ENCODE peak calls at places on chromosomes 13 and 19, in seven cellular contexts. D is A673, Z is mucosa of descending colon, Q is RWPE1, S is adrenal gland, A is heart left ventricle, B is HepG2. Y is an unnamed sample.

GRCh38 chr13:30429721-30430694 is 7.7 kb downstream of the UBE2L5 start:
- DNase-seq in D (peak), Z (no peak), Q (peak), S (peak), A (no peak), B (no peak), Y (peak)

GRCh38 chr19:56071151-56071550 is 49.9 kb downstream of the ZNF787 start:
- DNase-seq in D (no peak), Z (no peak), Q (no peak), S (no peak), A (no peak), B (peak), Y (no peak)

GRCh38 chr19:17325133-17325532 is 9.5 kb downstream of the ANO8 start:
- DNase-seq in D (no peak), Z (no peak), Q (no peak), S (no peak), A (no peak), B (no peak), Y (no peak)

GRCh38 chr13:104008571-104009435 is 942.6 kb upstream of the SLC10A2 start:
- DNase-seq in D (no peak), Z (no peak), Q (no peak), S (no peak), A (no peak), B (no peak), Y (no peak)

GRCh38 chr13:24267283-24267682 is 42.1 kb upstream of the C1QTNF9 start:
- DNase-seq in D (no peak), Z (no peak), Q (no peak), S (peak), A (peak), B (no peak), Y (no peak)

GRCh38 chr19:28831464-28831863 is 381.5 kb downstream of the UQCRFS1 start:
- DNase-seq in D (no peak), Z (no peak), Q (no peak), S (no peak), A (no peak), B (no peak), Y (no peak)

GRCh38 chr13:79593611-79594275 is 112.8 kb downstream of the NDFIP2 start:
- DNase-seq in D (no peak), Z (no peak), Q (peak), S (no peak), A (no peak), B (no peak), Y (peak)

GRCh38 chr19:29620931-29621351 is 14.9 kb downstream of the POP4 start:
- DNase-seq in D (no peak), Z (no peak), Q (no peak), S (no peak), A (no peak), B (no peak), Y (no peak)

GRCh38 chr19:10238172-10238783 is 7.1 kb upstream of the S1PR2 start:
- DNase-seq in D (no peak), Z (peak), Q (peak), S (peak), A (peak), B (peak), Y (peak)

GRCh38 chr13:60571571-60571970 is 174.6 kb downstream of the TDRD3 start:
- DNase-seq in D (no peak), Z (no peak), Q (no peak), S (no peak), A (no peak), B (no peak), Y (no peak)

GRCh38 chr13:39876258-39876657 is 220.8 kb downstream of the COG6 start:
- DNase-seq in D (peak), Z (no peak), Q (peak), S (no peak), A (no peak), B (no peak), Y (peak)

GRCh38 chr13:98111168-98112098 is 31.5 kb upstream of the FARP1 start:
- DNase-seq in D (no peak), Z (no peak), Q (no peak), S (no peak), A (no peak), B (no peak), Y (no peak)

GRCh38 chr13:40181203-40181845 is 485.1 kb downstream of the FOXO1 start:
- DNase-seq in D (no peak), Z (no peak), Q (no peak), S (no peak), A (no peak), B (peak), Y (no peak)

GRCh38 chr19:10896851-10897526 is 25.6 kb downstream of the CARM1 start:
- DNase-seq in D (no peak), Z (peak), Q (no peak), S (no peak), A (no peak), B (peak), Y (no peak)

GRCh38 chr19:47729468-47729798 is 15.9 kb upstream of the NOP53 start:
- DNase-seq in D (no peak), Z (no peak), Q (peak), S (no peak), A (peak), B (no peak), Y (peak)

GRCh38 chr13:112062047-112062618 is 4.8 kb upstream of the SOX1 start:
- DNase-seq in D (no peak), Z (no peak), Q (no peak), S (no peak), A (no peak), B (no peak), Y (no peak)

GRCh38 chr19:18876865-18877264 is 19.1 kb downstream of the CERS1 start:
- DNase-seq in D (no peak), Z (no peak), Q (no peak), S (no peak), A (no peak), B (no peak), Y (no peak)

GRCh38 chr19:12838182-12838890 is at the start of gene MAST1:
- DNase-seq in D (peak), Z (peak), Q (no peak), S (peak), A (no peak), B (no peak), Y (no peak)

GRCh38 chr13:67369895-67370660 is 139.9 kb upstream of the PCDH9 start:
- DNase-seq in D (no peak), Z (no peak), Q (peak), S (no peak), A (no peak), B (no peak), Y (peak)

GRCh38 chr19:47518139-47518538 is 3.3 kb upstream of the NAPA start:
- DNase-seq in D (no peak), Z (no peak), Q (no peak), S (no peak), A (no peak), B (no peak), Y (no peak)

GRCh38 chr19:7515471-7516226 is at the start of gene ZNF358:
- DNase-seq in D (peak), Z (peak), Q (peak), S (peak), A (peak), B (peak), Y (no peak)

GRCh38 chr19:37654118-37654517 is 1.1 kb downstream of the ZFP30 start:
- DNase-seq in D (peak), Z (no peak), Q (peak), S (no peak), A (no peak), B (no peak), Y (no peak)

GRCh38 chr19:48418317-48419064 is 25.0 kb downstream of the GRIN2D start:
- DNase-seq in D (no peak), Z (no peak), Q (no peak), S (no peak), A (no peak), B (no peak), Y (peak)

GRCh38 chr19:3017923-3018322 is 11.2 kb downstream of the TLE2 start:
- DNase-seq in D (no peak), Z (no peak), Q (no peak), S (no peak), A (no peak), B (no peak), Y (no peak)

GRCh38 chr13:30504081-30504480 is 38.3 kb upstream of the HMGB1 start:
- DNase-seq in D (no peak), Z (no peak), Q (no peak), S (no peak), A (no peak), B (no peak), Y (no peak)

GRCh38 chr19:16908759-16909158 is 20.0 kb downstream of the F2RL3 start:
- DNase-seq in D (no peak), Z (no peak), Q (no peak), S (no peak), A (no peak), B (no peak), Y (no peak)

GRCh38 chr13:65808061-65808460 is 1422.1 kb downstream of the PCDH9 start:
- DNase-seq in D (no peak), Z (no peak), Q (peak), S (no peak), A (no peak), B (no peak), Y (peak)

GRCh38 chr13:41568990-41569387 is 111.6 kb downstream of the RGCC start:
- DNase-seq in D (no peak), Z (no peak), Q (no peak), S (no peak), A (no peak), B (no peak), Y (no peak)

GRCh38 chr19:38135150-38135998 is 88.6 kb downstream of the DPF1 start:
- DNase-seq in D (no peak), Z (no peak), Q (peak), S (no peak), A (no peak), B (no peak), Y (no peak)

GRCh38 chr19:51010066-51010795 is 8.8 kb upstream of the KLK8 start:
- DNase-seq in D (no peak), Z (no peak), Q (peak), S (no peak), A (no peak), B (no peak), Y (no peak)

GRCh38 chr13:78012046-78012445 is 93.4 kb upstream of the EDNRB start:
- DNase-seq in D (no peak), Z (no peak), Q (no peak), S (no peak), A (no peak), B (no peak), Y (no peak)

GRCh38 chr13:41700790-41701310 is 243.5 kb downstream of the RGCC start:
- DNase-seq in D (peak), Z (peak), Q (peak), S (peak), A (peak), B (no peak), Y (peak)

GRCh38 chr13:29266743-29267142 is 328.7 kb downstream of the SLC7A1 start:
- DNase-seq in D (no peak), Z (no peak), Q (no peak), S (no peak), A (no peak), B (no peak), Y (no peak)

GRCh38 chr19:5676711-5677110 is 3.6 kb downstream of the MICOS13 start:
- DNase-seq in D (no peak), Z (no peak), Q (no peak), S (no peak), A (no peak), B (no peak), Y (no peak)

GRCh38 chr19:47095707-47096704 is 17.6 kb downstream of the ZC3H4 start:
- DNase-seq in D (no peak), Z (peak), Q (peak), S (peak), A (peak), B (peak), Y (no peak)

GRCh38 chr13:79647518-79647917 is 166.6 kb downstream of the NDFIP2 start:
- DNase-seq in D (no peak), Z (no peak), Q (peak), S (no peak), A (no peak), B (no peak), Y (no peak)

GRCh38 chr13:69912576-69913074 is 195.0 kb upstream of the ATXN8OS start:
- DNase-seq in D (no peak), Z (no peak), Q (no peak), S (no peak), A (no peak), B (no peak), Y (no peak)

GRCh38 chr19:56111601-56112312 is 9.3 kb downstream of the ZNF787 start:
- DNase-seq in D (no peak), Z (peak), Q (peak), S (peak), A (no peak), B (peak), Y (no peak)

GRCh38 chr19:40601061-40601973 is at the start of gene LTBP4:
- DNase-seq in D (peak), Z (peak), Q (no peak), S (no peak), A (peak), B (no peak), Y (no peak)
- TF ChIP-seq CTCF in D (peak), Z (no peak), Q (peak), S (no peak), A (no peak), B (peak), Y (no peak)

GRCh38 chr13:25980255-25980654 is 71.6 kb downstream of the SHISA2 start:
- DNase-seq in D (peak), Z (no peak), Q (no peak), S (no peak), A (no peak), B (peak), Y (peak)
- TF ChIP-seq CTCF in D (peak), Z (no peak), Q (no peak), S (no peak), A (no peak), B (no peak), Y (peak)

GRCh38 chr13:75366380-75367280 is 115.3 kb downstream of the TBC1D4 start:
- DNase-seq in D (no peak), Z (no peak), Q (no peak), S (no peak), A (no peak), B (no peak), Y (no peak)

GRCh38 chr13:75363371-75363770 is 118.6 kb downstream of the TBC1D4 start:
- DNase-seq in D (no peak), Z (no peak), Q (no peak), S (no peak), A (no peak), B (no peak), Y (no peak)

GRCh38 chr13:75364131-75364713 is 117.7 kb downstream of the TBC1D4 start:
- DNase-seq in D (no peak), Z (no peak), Q (peak), S (no peak), A (no peak), B (no peak), Y (no peak)

GRCh38 chr13:75368167-75368566 is 113.8 kb downstream of the TBC1D4 start:
- DNase-seq in D (peak), Z (peak), Q (no peak), S (peak), A (peak), B (no peak), Y (peak)

DNA sequence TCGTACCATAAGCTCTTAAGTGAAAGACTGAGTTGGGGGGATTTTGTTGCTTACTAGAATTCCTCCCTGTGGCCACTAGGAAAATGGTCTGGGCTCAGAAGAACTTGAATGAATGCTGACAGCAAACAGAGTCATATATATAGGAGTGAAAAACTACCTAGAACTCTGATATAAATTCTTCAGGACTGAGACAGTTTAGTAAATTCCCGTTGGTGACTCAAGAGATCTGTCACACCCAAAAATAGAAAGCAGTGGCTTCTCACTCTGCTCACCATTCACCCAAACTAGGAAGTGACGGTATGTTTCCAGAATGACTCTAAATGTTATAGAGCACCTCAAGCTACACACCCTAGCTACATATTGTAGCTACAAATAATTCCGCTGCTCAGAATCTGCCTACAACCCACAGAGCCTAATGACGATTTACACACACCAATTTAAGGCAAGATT is 116.2 kb downstream of the TBC1D4 start:
- DNase-seq in D (no peak), Z (no peak), Q (peak), S (no peak), A (no peak), B (no peak), Y (peak)
- TF ChIP-seq CTCF in D (peak), Z (no peak), Q (no peak), S (no peak), A (no peak), B (no peak), Y (peak)

DNA sequence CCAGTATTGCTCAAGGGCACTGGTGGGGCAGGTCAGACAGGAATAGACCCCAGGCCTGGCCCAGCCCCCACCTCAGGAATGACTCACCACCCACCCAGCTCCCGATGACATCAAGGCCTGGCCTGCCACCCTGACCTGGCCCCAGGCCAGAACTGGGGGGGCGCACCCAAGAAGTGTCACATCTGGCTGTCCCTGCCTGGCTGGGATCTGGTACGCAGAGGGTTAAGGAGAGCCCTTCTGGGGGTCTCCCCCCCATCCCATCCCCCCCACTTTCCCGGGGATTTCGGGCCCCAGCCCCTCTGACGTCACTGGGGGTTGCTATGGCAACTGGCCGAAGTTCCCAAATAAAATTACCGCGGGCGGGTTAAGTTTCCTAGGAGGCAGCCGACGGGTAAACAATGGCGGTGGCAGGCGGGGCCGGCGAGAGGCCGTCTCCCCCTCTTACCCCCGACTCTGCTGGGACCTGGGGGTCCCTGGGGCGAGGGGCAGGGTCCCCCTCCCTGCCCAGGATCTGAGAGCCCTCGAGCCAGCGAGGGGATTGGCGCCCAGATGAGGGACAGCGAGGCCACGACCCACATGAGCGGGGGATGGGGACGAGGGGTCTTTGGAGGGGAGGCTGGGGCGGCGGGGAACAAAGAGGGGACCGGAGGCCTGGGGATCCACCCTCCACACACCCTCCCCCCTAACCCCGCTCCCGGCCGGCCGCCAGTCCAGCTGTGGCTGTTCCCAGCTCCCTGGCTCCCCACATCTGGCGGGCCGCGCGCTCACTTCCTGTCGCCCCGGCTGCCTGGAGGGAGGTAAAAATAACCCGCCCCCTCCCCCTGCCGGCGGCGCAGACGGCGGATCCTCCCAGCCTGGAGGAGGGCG is 29.7 kb upstream of the NANOS3 start:
- DNase-seq in D (peak), Z (peak), Q (peak), S (peak), A (peak), B (peak), Y (peak)
- TF ChIP-seq CTCF in D (no peak), Z (peak), Q (no peak), S (peak), A (no peak), B (peak), Y (peak)

DNA sequence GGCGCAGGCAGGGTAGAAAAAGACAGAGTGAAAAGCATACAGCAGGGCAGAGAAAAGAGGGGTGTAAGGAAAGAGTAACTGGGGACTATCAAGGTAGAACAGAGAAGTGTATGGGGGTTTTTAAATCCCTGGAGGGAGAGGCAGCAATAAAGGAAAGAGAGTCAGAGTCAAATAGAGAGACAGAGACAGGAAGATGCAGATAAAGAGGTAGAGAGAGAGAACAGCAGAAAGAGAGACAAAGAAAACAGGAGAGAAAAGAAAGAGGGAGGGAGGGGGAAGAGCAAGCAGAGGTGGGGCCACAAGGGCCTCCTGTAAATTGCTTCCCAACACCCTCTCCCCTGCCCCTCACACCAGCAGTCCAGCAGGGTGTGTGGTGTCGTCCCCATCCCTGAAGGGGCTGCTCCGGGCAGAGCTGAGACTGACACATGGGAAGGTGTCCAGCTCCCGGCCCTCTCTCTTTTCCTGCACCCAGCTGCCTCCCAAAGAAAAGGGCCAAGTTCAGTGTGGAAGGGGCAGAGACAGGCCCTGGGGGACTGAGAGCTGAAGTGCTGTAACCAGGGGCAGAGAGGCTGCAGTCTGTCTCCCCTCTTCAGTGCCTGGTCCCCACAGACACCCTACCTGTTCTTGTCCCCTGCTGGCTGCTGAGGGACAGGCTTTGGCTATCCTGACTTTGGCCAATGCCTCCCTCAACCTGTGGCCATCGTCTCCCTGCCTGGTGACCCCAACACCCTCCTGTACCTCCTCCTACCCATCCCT is 17.4 kb upstream of the POU2F2 start:
- DNase-seq in D (no peak), Z (no peak), Q (no peak), S (no peak), A (no peak), B (no peak), Y (no peak)
- TF ChIP-seq CTCF in D (no peak), Z (no peak), Q (no peak), S (no peak), A (no peak), B (no peak), Y (no peak)